ENCODE peak calls at places on chromosomes 13 and 19, in four cellular contexts. I is adipocyte, O is stomach, L is iPS DF 6.9. K is an unnamed sample.

GRCh38 chr19:13986348-13986904 is 19.7 kb downstream of the RFX1 start:
- DNase-seq in L (peak; percentile 64), O (peak; percentile 82), I (no peak), K (peak; percentile 68)

GRCh38 chr19:6260912-6261636 is 18.7 kb downstream of the MLLT1 start:
- DNase-seq in L (peak; percentile 43), O (peak; percentile 41), I (peak; percentile 41), K (no peak)

GRCh38 chr13:113150545-113151365 is 7.7 kb upstream of the PROZ start:
- DNase-seq in I (no peak), L (no peak), O (no peak), K (no peak)

GRCh38 chr13:73940098-73940497 is 194.1 kb downstream of the KLF12 start:
- DNase-seq in L (no peak), O (no peak), I (no peak), K (no peak)

GRCh38 chr13:73519720-73520119 is 460.9 kb downstream of the KLF5 start:
- DNase-seq in O (no peak), I (no peak), L (no peak), K (no peak)

GRCh38 chr19:35858311-35858710 is 1.6 kb downstream of the KIRREL2 start:
- DNase-seq in L (no peak), I (no peak), O (no peak), K (no peak)

GRCh38 chr19:56282809-56283208 is 10.3 kb downstream of the EDDM13 start:
- DNase-seq in O (no peak), I (no peak), L (no peak), K (no peak)

GRCh38 chr13:52003551-52003950 is 7.7 kb downstream of the ATP7B start:
- DNase-seq in I (no peak), L (no peak), O (no peak), K (no peak)

GRCh38 chr13:99436686-99437416 is 64.4 kb upstream of the TM9SF2 start:
- DNase-seq in O (peak; percentile 91), I (peak; percentile 94), L (no peak), K (no peak)

GRCh38 chr19:32642771-32643170 is 32.2 kb downstream of the ANKRD27 start:
- DNase-seq in I (no peak), O (no peak), L (no peak), K (no peak)

GRCh38 chr19:3821156-3821555 is 35.0 kb upstream of the MATK start:
- DNase-seq in I (no peak), L (no peak), O (no peak), K (no peak)

GRCh38 chr13:91078093-91078679 is 269.3 kb upstream of the MIR17HG start:
- DNase-seq in L (no peak), O (no peak), I (peak; percentile 3), K (no peak)

GRCh38 chr19:45589768-45590167 is 5.2 kb upstream of the OPA3 start:
- DNase-seq in L (no peak), I (no peak), O (no peak), K (no peak)

GRCh38 chr13:29513002-29513980 is 82.2 kb downstream of the SLC7A1 start:
- DNase-seq in O (no peak), I (no peak), L (no peak), K (no peak)

GRCh38 chr19:16106121-16106520 is 5.6 kb upstream of the RAB8A start:
- DNase-seq in L (no peak), I (peak; percentile 10), O (no peak), K (no peak)

GRCh38 chr13:29513981-29514719 is 81.3 kb downstream of the SLC7A1 start:
- DNase-seq in I (no peak), L (no peak), O (no peak), K (no peak)

GRCh38 chr19:38224014-38224862 is at the start of gene DPF1:
- DNase-seq in O (peak; percentile 34), L (no peak), I (peak; percentile 83), K (no peak)

GRCh38 chr19:14097532-14098151 is 7.1 kb upstream of the SAMD1 start:
- DNase-seq in O (no peak), L (no peak), I (no peak), K (no peak)

GRCh38 chr13:102846261-102847015 is 606 bp downstream of the ERCC5 start:
- DNase-seq in O (peak; percentile 40), I (peak; percentile 74), L (no peak), K (no peak)

GRCh38 chr13:50244913-50245574 is 229.8 kb downstream of the KCNRG start:
- DNase-seq in L (no peak), I (peak; percentile 72), O (peak; percentile 36), K (no peak)

K was measured in iPS DF 19.7.